ENCODE peak calls at places on chromosomes 5 and 9, in five cellular contexts. Y, M, B, L and Z are unnamed samples.

GRCh38 chr9:33817327-33818166 is 587 bp downstream of the UBE2R2 start:
- DNase-seq in M (peak; percentile 76), Y (peak; percentile 54), B (peak; percentile 94), L (peak; percentile 83), Z (peak; percentile 69)

GRCh38 chr5:69230181-69230580 is 4.5 kb upstream of the CDK7 start:
- DNase-seq in B (no peak), Y (peak; percentile 53), M (no peak), L (no peak), Z (no peak)

GRCh38 chr5:127820910-127821553 is 117.8 kb downstream of the CCDC192 start:
- DNase-seq in L (no peak), Y (peak; percentile 64), B (no peak), M (peak; percentile 87), Z (peak; percentile 87)

GRCh38 chr5:145946112-145946861 is 9.9 kb downstream of the SH3RF2 start:
- DNase-seq in L (no peak), Y (peak; percentile 98), B (peak; percentile 69), M (peak; percentile 98), Z (peak; percentile 97)

GRCh38 chr9:93097496-93098205 is 1.6 kb downstream of the CARD19 start:
- DNase-seq in L (no peak), Y (no peak), M (no peak), B (no peak), Z (no peak)

GRCh38 chr9:80995759-80996158 is 693.6 kb downstream of the TLE1 start:
- DNase-seq in L (no peak), Y (peak; percentile 79), B (no peak), M (peak; percentile 69), Z (peak; percentile 59)

GRCh38 chr5:11525020-11525419 is 379.2 kb downstream of the CTNND2 start:
- DNase-seq in B (peak; percentile 39), M (peak; percentile 40), Y (no peak), L (no peak), Z (peak; percentile 20)

GRCh38 chr9:28093141-28093540 is 519.9 kb upstream of the C9orf72 start:
- DNase-seq in M (no peak), Y (no peak), B (peak; percentile 6), L (no peak), Z (no peak)

GRCh38 chr9:32486839-32487562 is 39.0 kb downstream of the RIGI start:
- DNase-seq in B (no peak), M (peak; percentile 23), L (no peak), Y (peak; percentile 5), Z (peak; percentile 17)

GRCh38 chr5:33781286-33781685 is 110.5 kb downstream of the ADAMTS12 start:
- DNase-seq in L (no peak), B (peak; percentile 80), Y (peak; percentile 61), M (peak; percentile 87), Z (peak; percentile 82)

GRCh38 chr5:56881571-56881970 is 27.8 kb upstream of the SETD9 start:
- DNase-seq in M (no peak), L (no peak), B (no peak), Y (no peak), Z (no peak)

GRCh38 chr5:132764051-132764450 is 13.0 kb downstream of the SEPTIN8 start:
- DNase-seq in Y (no peak), B (no peak), L (no peak), M (no peak), Z (no peak)

GRCh38 chr5:139684881-139685749 is 37.0 kb downstream of the CXXC5 start:
- DNase-seq in Y (no peak), B (no peak), M (no peak), L (no peak), Z (no peak)

GRCh38 chr9:69330580-69330979 is 5.6 kb downstream of the ENTREP1 start:
- DNase-seq in Y (no peak), L (no peak), B (no peak), M (no peak), Z (no peak)

GRCh38 chr9:114662081-114662989 is 4.7 kb upstream of the TEX53 start:
- DNase-seq in B (peak; percentile 63), L (peak; percentile 80), Y (peak; percentile 29), M (no peak), Z (no peak)

GRCh38 chr5:34626036-34626435 is 30.1 kb upstream of the RAI14 start:
- DNase-seq in Y (peak; percentile 76), L (no peak), M (peak; percentile 87), B (no peak), Z (peak; percentile 86)

GRCh38 chr5:132021654-132022053 is 10.2 kb upstream of the ACSL6 start:
- DNase-seq in Y (no peak), M (no peak), B (no peak), L (no peak), Z (no peak)

GRCh38 chr5:176739461-176740051 is 70.8 kb upstream of the UNC5A start:
- DNase-seq in L (no peak), Y (no peak), M (no peak), B (peak; percentile 63), Z (no peak)

GRCh38 chr5:164296603-164297080 is 791.2 kb downstream of the MAT2B start:
- DNase-seq in M (peak; percentile 54), L (no peak), B (peak; percentile 72), Y (no peak), Z (peak; percentile 42)

GRCh38 chr5:68289576-68289975 is 74.0 kb downstream of the PIK3R1 start:
- DNase-seq in Y (no peak), B (no peak), M (no peak), L (no peak), Z (no peak)

GRCh38 chr5:42993516-42994284 is 46.4 kb downstream of the ANXA2R start:
- DNase-seq in B (no peak), M (peak; percentile 88), Y (no peak), L (peak; percentile 81), Z (peak; percentile 86)

GRCh38 chr5:126526493-126526892 is 68.5 kb downstream of the ALDH7A1 start:
- DNase-seq in L (no peak), M (no peak), Y (no peak), B (no peak), Z (no peak)

GRCh38 chr5:118314936-118315335 is 673.4 kb downstream of the DTWD2 start:
- DNase-seq in M (no peak), Y (no peak), B (no peak), L (no peak), Z (no peak)

GRCh38 chr9:136799079-136799853 is 3.1 kb downstream of the CCDC183 start:
- DNase-seq in B (no peak), Y (no peak), M (no peak), L (peak; percentile 48), Z (no peak)

GRCh38 chr5:87390576-87391199 is 22.0 kb downstream of the CCNH start:
- DNase-seq in M (peak; percentile 57), Y (no peak), B (no peak), L (no peak), Z (peak; percentile 38)

GRCh38 chr5:75601996-75602395 is 9.3 kb upstream of the ANKDD1B start:
- DNase-seq in B (peak; percentile 44), L (no peak), M (peak; percentile 48), Y (peak; percentile 28), Z (peak; percentile 25)

GRCh38 chr5:59923465-59923864 is 29.9 kb upstream of the PDE4D start:
- DNase-seq in M (peak; percentile 18), Y (peak; percentile 4), B (peak; percentile 47), L (no peak), Z (peak; percentile 1)

GRCh38 chr5:125293223-125293622 is 546.8 kb upstream of the ZNF608 start:
- DNase-seq in Y (no peak), M (no peak), B (no peak), L (no peak), Z (no peak)

GRCh38 chr5:14659821-14660607 is 4.5 kb upstream of the OTULIN start:
- DNase-seq in M (peak; percentile 76), L (no peak), Y (peak; percentile 96), B (no peak), Z (peak; percentile 71)

GRCh38 chr9:21598749-21599148 is 116.6 kb upstream of the IFNE start:
- DNase-seq in L (no peak), B (no peak), Y (no peak), M (no peak), Z (no peak)

GRCh38 chr9:17216011-17216410 is 81.2 kb downstream of the CNTLN start:
- DNase-seq in Y (peak; percentile 74), B (no peak), M (peak; percentile 7), L (peak; percentile 49), Z (peak; percentile 3)

GRCh38 chr5:71662381-71662780 is 56.7 kb upstream of the CARTPT start:
- DNase-seq in Y (no peak), M (no peak), B (no peak), L (no peak), Z (no peak)

GRCh38 chr9:14633906-14634565 is 59.2 kb downstream of the ZDHHC21 start:
- DNase-seq in Y (no peak), L (no peak), B (no peak), M (no peak), Z (no peak)

GRCh38 chr9:128412120-128412790 is 8.4 kb upstream of the CERCAM start:
- DNase-seq in B (peak; percentile 92), Y (no peak), M (peak; percentile 16), L (peak; percentile 93), Z (no peak)

GRCh38 chr9:125133403-125134316 is 9.7 kb downstream of the SCAI start:
- DNase-seq in Y (peak; percentile 41), M (no peak), L (no peak), B (no peak), Z (no peak)

GRCh38 chr5:154565123-154565522 is 87.1 kb upstream of the HAND1 start:
- DNase-seq in B (peak; percentile 16), M (no peak), L (no peak), Y (no peak), Z (no peak)
- H3K9ac ChIP-seq in B (no peak overlapping the region), M (no peak overlapping the region), L (no peak overlapping the region), Y (no peak overlapping the region), Z (no peak overlapping the region)

DNA sequence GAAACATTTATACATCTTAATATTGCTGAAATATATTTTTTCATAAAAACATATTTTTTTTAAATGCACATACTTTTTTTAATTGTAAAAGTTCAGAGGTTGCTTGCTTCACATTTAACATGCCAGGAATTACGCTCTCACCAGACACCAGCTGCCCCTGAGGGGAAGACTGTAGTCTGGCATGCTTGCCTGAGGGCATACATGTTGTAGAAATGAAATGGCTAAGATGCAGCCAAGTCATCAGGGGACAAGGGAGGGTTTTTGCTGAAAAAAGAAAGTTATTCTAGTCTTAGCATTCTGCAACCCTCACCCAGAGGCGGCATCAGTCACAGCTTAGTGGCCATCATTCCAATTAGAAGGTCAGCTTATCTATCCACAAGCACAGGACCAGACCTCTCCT is 426.7 kb upstream of the FTMT start:
- DNase-seq in L (no peak), B (peak; percentile 3), M (no peak), Y (no peak), Z (no peak)
- H3K9ac ChIP-seq in L (no peak overlapping the region), B (no peak overlapping the region), M (no peak overlapping the region), Y (no peak overlapping the region), Z (no peak overlapping the region)

GRCh38 chr5:110542949-110543348 is 183.5 kb downstream of the TMEM232 start:
- DNase-seq in B (no peak), L (no peak), M (no peak), Y (no peak), Z (no peak)

GRCh38 chr5:110548171-110548570 is 178.3 kb downstream of the TMEM232 start:
- DNase-seq in M (no peak), B (no peak), Y (no peak), L (no peak), Z (no peak)

GRCh38 chr5:110544603-110545002 is 181.9 kb downstream of the TMEM232 start:
- DNase-seq in M (no peak), L (no peak), Y (no peak), B (no peak), Z (no peak)

GRCh38 chr5:110549301-110549700 is 177.2 kb downstream of the TMEM232 start:
- DNase-seq in M (no peak), B (peak; percentile 14), Y (no peak), L (no peak), Z (no peak)

GRCh38 chr5:110547495-110547894 is 179.0 kb downstream of the TMEM232 start:
- DNase-seq in Y (no peak), M (no peak), L (no peak), B (no peak), Z (no peak)
- H3K9ac ChIP-seq in Y (no peak overlapping the region), M (no peak overlapping the region), L (no peak overlapping the region), B (no peak overlapping the region), Z (no peak overlapping the region)

GRCh38 chr9:98791147-98792095 is 4.9 kb downstream of the ANKS6 start:
- DNase-seq in Y (peak; percentile 94), B (peak; percentile 93), M (peak; percentile 95), L (peak; percentile 78), Z (peak; percentile 91)
- H3K9ac ChIP-seq in Y (peak overlapping the region; percentile 24), B (peak overlapping the region; percentile 5), M (no peak overlapping the region), L (no peak overlapping the region), Z (no peak overlapping the region)